ENCODE peak calls at places on chromosome 2, in four cellular contexts. One of them, this sample, is unnamed.

GRCh38 chr2:75523313-75524275 is 37.1 kb downstream of the EVA1A start:
- DNase-seq in CD4-positive, alpha-beta memory T cell: no peak
- DNase-seq in GM23248: peak; percentile 62
- DNase-seq in SJCRH30: no peak
- DNase-seq in this sample: no peak

GRCh38 chr2:66478729-66479316 is 43.9 kb downstream of the MEIS1 start:
- DNase-seq in CD4-positive, alpha-beta memory T cell: no peak
- DNase-seq in GM23248: no peak
- DNase-seq in SJCRH30: no peak
- DNase-seq in this sample: no peak

GRCh38 chr2:27312152-27312551 is 3.9 kb upstream of the UCN start:
- DNase-seq in CD4-positive, alpha-beta memory T cell: no peak
- DNase-seq in GM23248: no peak
- DNase-seq in SJCRH30: no peak
- DNase-seq in this sample: no peak

GRCh38 chr2:149735237-149735958 is 147.8 kb upstream of the MMADHC start:
- DNase-seq in CD4-positive, alpha-beta memory T cell: no peak
- DNase-seq in GM23248: no peak
- DNase-seq in SJCRH30: no peak
- DNase-seq in this sample: no peak

GRCh38 chr2:46297546-46298271 is 502 bp downstream of the EPAS1 start:
- DNase-seq in CD4-positive, alpha-beta memory T cell: peak; percentile 82
- DNase-seq in GM23248: peak; percentile 53
- DNase-seq in SJCRH30: no peak
- DNase-seq in this sample: peak; percentile 44

GRCh38 chr2:43851026-43851980 is 12.5 kb downstream of the ABCG8 start:
- DNase-seq in CD4-positive, alpha-beta memory T cell: no peak
- DNase-seq in GM23248: no peak
- DNase-seq in SJCRH30: no peak
- DNase-seq in this sample: no peak

GRCh38 chr2:105388971-105389381 is 9.9 kb downstream of the FHL2 start:
- DNase-seq in CD4-positive, alpha-beta memory T cell: no peak
- DNase-seq in GM23248: peak; percentile 85
- DNase-seq in SJCRH30: no peak
- DNase-seq in this sample: no peak

GRCh38 chr2:180314086-180314485 is 307.0 kb upstream of the CWC22 start:
- DNase-seq in CD4-positive, alpha-beta memory T cell: no peak
- DNase-seq in GM23248: peak; percentile 63
- DNase-seq in SJCRH30: no peak
- DNase-seq in this sample: no peak

GRCh38 chr2:121689356-121689755 is 40.1 kb upstream of the CLASP1 start:
- DNase-seq in CD4-positive, alpha-beta memory T cell: no peak
- DNase-seq in GM23248: peak; percentile 64
- DNase-seq in SJCRH30: peak; percentile 63
- DNase-seq in this sample: no peak

GRCh38 chr2:58046585-58047372 is at the start of gene VRK2:
- DNase-seq in CD4-positive, alpha-beta memory T cell: peak; percentile 89
- DNase-seq in GM23248: peak; percentile 96
- DNase-seq in SJCRH30: peak; percentile 75
- DNase-seq in this sample: peak; percentile 83

GRCh38 chr2:85748948-85749875 is 4.6 kb upstream of the ATOH8 start:
- DNase-seq in CD4-positive, alpha-beta memory T cell: no peak
- DNase-seq in GM23248: peak; percentile 87
- DNase-seq in SJCRH30: no peak
- DNase-seq in this sample: no peak

GRCh38 chr2:85748039-85748438 is 5.8 kb upstream of the ATOH8 start:
- DNase-seq in CD4-positive, alpha-beta memory T cell: no peak
- DNase-seq in GM23248: no peak
- DNase-seq in SJCRH30: no peak
- DNase-seq in this sample: no peak

GRCh38 chr2:85746313-85747004 is 7.3 kb upstream of the ATOH8 start:
- DNase-seq in CD4-positive, alpha-beta memory T cell: no peak
- DNase-seq in GM23248: peak; percentile 10
- DNase-seq in SJCRH30: no peak
- DNase-seq in this sample: no peak

GRCh38 chr2:85745619-85746018 is 8.2 kb upstream of the ATOH8 start:
- DNase-seq in CD4-positive, alpha-beta memory T cell: no peak
- DNase-seq in GM23248: no peak
- DNase-seq in SJCRH30: no peak
- DNase-seq in this sample: no peak

GRCh38 chr2:85747441-85747840 is 6.3 kb upstream of the ATOH8 start:
- DNase-seq in CD4-positive, alpha-beta memory T cell: no peak
- DNase-seq in GM23248: no peak
- DNase-seq in SJCRH30: no peak
- DNase-seq in this sample: no peak
- H3K27me3 ChIP-seq in CD4-positive, alpha-beta memory T cell: peaks cover 9% of the 10 kb centered on the region
- H3K27me3 ChIP-seq in GM23248: no peaks in the 10 kb centered on the region
- H3K27me3 ChIP-seq in SJCRH30: no peaks in the 10 kb centered on the region
- H3K27me3 ChIP-seq in this sample: no peaks in the 10 kb centered on the region

DNA sequence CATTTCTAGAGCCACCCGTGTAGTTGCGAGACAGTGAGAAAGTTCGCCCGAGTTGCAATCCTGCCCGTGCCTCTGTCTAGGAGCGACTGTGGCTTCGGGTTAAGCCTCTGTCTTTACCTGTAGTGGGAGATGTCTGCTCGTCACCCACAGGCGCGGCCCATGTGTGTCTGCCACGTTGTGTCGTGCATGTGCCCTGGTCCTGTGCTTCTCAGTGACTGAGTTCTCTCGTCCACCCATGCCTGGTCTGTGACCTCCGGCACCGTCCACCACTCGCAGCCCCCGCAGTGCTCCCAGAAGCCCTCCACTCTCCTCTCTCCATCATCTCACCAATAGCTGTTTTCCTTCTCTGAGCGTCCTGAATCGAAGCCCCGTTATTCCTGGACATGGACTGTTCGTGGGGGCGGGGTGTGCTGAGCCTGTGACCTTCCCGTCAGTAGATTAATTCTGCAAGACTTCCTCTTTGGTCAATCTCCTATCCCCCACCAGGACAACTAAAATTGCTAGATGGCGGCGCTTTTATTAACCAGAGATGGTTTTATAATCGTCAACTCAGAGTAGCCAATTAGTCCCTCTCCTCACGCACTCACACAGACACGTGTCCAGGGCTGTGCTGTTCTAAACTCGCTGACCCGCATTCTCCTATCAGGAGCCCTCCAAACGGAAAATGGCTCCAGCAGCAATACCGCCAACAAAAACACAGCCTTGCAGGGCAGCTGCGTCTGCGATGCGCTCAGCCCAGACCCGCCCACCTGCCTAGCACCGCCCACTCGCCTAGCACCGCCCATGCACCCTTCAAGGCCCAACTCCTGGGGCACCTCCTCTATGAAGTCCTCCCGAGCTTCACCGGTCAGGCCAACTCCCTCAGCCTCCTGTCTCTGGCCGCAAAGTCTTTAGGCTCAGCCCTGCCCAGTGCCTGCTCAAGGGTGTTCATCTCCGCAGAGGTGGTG is 119.4 kb downstream of the TWIST2 start:
- DNase-seq in CD4-positive, alpha-beta memory T cell: no peak
- DNase-seq in GM23248: no peak
- DNase-seq in SJCRH30: no peak
- DNase-seq in this sample: no peak
- H3K27me3 ChIP-seq in CD4-positive, alpha-beta memory T cell: peaks cover 3% of the 10 kb centered on the region
- H3K27me3 ChIP-seq in GM23248: no peaks in the 10 kb centered on the region
- H3K27me3 ChIP-seq in SJCRH30: peaks cover 13% of the 10 kb centered on the region
- H3K27me3 ChIP-seq in this sample: no peaks in the 10 kb centered on the region

DNA sequence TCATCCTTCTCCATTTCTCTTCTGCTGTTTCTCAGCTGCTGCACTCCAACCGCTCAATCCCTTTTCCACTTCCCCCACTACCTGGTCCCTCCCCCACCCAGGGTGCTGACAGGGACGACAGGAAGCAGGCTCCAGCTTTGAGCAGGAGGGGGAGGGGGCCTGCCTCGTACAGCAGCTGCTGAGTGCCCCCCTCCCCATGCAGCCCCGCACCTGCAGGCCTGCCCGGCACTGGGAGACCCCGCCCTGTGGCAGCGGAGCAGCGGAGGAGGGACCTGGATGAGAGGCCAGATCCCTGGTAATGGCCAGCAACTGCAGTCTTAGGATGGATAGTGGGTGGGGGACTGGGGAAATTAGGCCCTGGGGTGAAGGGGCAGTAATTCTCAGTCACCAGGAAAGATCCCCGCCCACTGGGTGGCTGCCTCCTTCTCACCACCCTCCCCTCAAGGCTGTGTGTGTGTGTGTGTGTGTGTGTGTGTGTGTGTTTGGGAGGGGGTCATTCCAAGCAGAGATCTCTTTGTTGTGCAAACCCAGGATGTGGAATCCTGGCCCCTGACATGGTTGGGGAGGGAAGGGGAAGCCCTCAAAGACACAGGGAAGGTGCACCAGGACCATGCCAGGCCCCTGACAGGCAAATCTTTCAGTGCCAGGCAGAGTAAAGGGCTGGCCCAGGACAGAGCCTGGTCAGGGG is 6.8 kb upstream of the CRYBA2 start:
- DNase-seq in CD4-positive, alpha-beta memory T cell: no peak
- DNase-seq in GM23248: no peak
- DNase-seq in SJCRH30: no peak
- DNase-seq in this sample: no peak
- H3K27me3 ChIP-seq in CD4-positive, alpha-beta memory T cell: peaks cover 55% of the 10 kb centered on the region
- H3K27me3 ChIP-seq in GM23248: peaks cover 62% of the 10 kb centered on the region
- H3K27me3 ChIP-seq in SJCRH30: no peaks in the 10 kb centered on the region
- H3K27me3 ChIP-seq in this sample: peaks cover 96% of the 10 kb centered on the region

GRCh38 chr2:13676269-13676668 is 956.2 kb upstream of the LRATD1 start:
- DNase-seq in CD4-positive, alpha-beta memory T cell: no peak
- DNase-seq in GM23248: peak; percentile 58
- DNase-seq in SJCRH30: no peak
- DNase-seq in this sample: no peak
- H3K27me3 ChIP-seq in CD4-positive, alpha-beta memory T cell: no peaks in the 10 kb centered on the region
- H3K27me3 ChIP-seq in GM23248: no peaks in the 10 kb centered on the region
- H3K27me3 ChIP-seq in SJCRH30: no peaks in the 10 kb centered on the region
- H3K27me3 ChIP-seq in this sample: no peaks in the 10 kb centered on the region

DNA sequence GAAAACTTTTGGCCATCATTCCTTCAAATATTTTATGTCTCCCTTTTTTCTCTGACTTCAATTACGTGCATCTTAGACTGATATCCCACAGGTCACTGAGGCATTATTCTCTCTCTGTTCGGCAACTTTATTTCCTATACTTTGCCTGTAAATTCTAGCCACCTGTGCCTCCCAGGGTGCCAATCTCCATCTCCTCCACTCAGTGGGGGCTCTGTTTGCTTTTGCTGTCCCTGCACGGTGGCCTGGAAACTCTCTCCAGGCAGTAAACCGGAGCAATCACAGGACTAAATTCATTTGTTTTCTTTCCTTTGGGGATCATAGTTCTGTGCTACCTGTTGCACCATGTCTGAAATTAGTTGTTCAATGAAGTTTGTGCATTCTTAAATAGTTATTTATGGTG is 9.6 kb upstream of the MTLN start:
- DNase-seq in CD4-positive, alpha-beta memory T cell: no peak
- DNase-seq in GM23248: no peak
- DNase-seq in SJCRH30: no peak
- DNase-seq in this sample: no peak
- H3K27me3 ChIP-seq in CD4-positive, alpha-beta memory T cell: peaks cover 10% of the 10 kb centered on the region
- H3K27me3 ChIP-seq in GM23248: peaks cover 13% of the 10 kb centered on the region
- H3K27me3 ChIP-seq in SJCRH30: peaks cover 4% of the 10 kb centered on the region
- H3K27me3 ChIP-seq in this sample: no peaks in the 10 kb centered on the region

DNA sequence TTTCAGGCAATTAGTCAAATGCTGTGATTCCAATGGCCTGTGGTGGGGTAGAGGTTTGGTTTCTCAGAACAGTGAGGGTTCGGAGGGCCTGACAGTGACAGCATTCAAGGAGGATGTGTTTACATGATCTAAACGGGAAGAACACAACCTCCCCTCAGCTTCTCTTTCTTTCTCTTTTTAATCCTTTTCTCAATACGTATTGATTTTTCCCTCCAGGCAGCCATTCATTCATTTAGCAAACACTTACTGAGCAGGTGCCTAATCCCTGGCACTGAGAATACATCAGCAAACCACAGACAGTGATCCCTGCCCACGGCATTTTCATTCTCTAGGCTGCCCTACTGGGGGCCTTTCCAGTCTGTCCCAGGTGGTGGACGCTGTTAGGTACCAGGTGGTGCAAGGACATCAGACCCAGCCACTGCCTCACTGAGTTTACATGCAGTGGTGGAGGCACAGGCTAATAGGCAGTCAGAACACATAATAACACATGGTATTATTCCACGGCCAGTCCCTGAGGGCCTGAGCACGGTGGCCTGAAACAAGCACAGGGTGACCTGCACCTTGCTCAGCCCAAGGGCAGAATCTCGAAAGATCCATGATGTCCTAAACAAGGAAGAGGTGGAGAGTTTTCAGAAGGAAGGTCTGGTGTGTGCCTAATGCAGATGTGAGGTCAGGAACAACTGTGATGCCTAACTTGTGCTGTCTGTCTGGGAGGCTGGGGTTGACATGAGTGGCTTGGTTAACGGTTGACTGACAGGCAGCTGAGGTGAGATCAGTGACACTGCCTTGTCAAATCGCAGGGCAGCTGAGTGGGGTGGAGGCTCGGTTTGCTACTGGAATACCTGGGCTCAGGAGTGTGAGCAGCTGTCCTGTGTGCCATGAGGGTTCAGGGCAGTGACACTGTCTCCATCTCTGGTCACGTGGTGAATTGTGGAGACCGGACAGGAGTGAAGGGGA is 785.5 kb upstream of the HS6ST1 start:
- DNase-seq in CD4-positive, alpha-beta memory T cell: no peak
- DNase-seq in GM23248: no peak
- DNase-seq in SJCRH30: no peak
- DNase-seq in this sample: no peak
- H3K27me3 ChIP-seq in CD4-positive, alpha-beta memory T cell: no peaks in the 10 kb centered on the region
- H3K27me3 ChIP-seq in GM23248: no peaks in the 10 kb centered on the region
- H3K27me3 ChIP-seq in SJCRH30: no peaks in the 10 kb centered on the region
- H3K27me3 ChIP-seq in this sample: peaks cover 1% of the 10 kb centered on the region

DNA sequence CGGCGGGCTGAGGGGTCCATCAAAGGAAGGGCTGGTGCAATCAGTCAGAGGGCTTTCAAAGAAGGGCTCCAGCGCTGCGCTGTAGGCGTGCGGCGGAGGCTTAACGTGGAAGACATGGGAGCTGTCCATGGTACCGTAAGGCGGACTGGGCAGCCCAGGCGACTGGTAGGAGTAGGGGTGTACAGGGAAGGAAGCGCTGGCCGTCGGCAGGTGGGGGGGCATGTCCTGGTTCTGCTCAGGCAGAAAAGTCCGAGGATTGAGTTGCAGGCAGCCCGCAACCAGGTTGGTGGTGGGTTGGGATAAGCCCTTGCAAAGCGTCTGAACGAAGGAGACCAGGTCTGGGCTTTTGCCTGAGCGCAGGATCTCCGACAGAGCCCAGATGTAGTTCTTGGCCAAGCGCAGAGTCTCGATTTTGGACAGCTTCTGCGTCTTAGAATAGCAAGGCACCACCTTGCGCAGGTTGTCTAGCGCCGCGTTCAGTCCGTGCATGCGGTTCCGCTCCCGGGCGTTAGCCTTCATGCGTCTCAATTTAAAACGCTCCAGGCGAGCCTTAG is 2.2 kb downstream of the NEUROD1 start:
- DNase-seq in CD4-positive, alpha-beta memory T cell: no peak
- DNase-seq in GM23248: peak; percentile 84
- DNase-seq in SJCRH30: peak; percentile 26
- DNase-seq in this sample: peak; percentile 91
- H3K27me3 ChIP-seq in CD4-positive, alpha-beta memory T cell: peaks cover 45% of the 10 kb centered on the region
- H3K27me3 ChIP-seq in GM23248: peaks cover 79% of the 10 kb centered on the region
- H3K27me3 ChIP-seq in SJCRH30: no peaks in the 10 kb centered on the region
- H3K27me3 ChIP-seq in this sample: peaks cover 29% of the 10 kb centered on the region

This sample was measured in neuronal stem cell.